ENCODE peak calls at places on chromosomes 16 and 17, in five cellular contexts. One of them, this sample, is unnamed.

GRCh38 chr16:81518439-81518757 is 73.8 kb downstream of the CMIP start:
- DNase-seq in colonic mucosa: no peak
- DNase-seq in AG09309: no peak
- DNase-seq in GM10248: no peak
- DNase-seq in WTC11: no peak
- DNase-seq in this sample: no peak

GRCh38 chr17:2703181-2703580 is 8.4 kb downstream of the CLUH start:
- DNase-seq in colonic mucosa: no peak
- DNase-seq in AG09309: no peak
- DNase-seq in GM10248: no peak
- DNase-seq in WTC11: peak
- DNase-seq in this sample: peak

GRCh38 chr16:49952386-49952785 is 72.6 kb upstream of the CNEP1R1 start:
- DNase-seq in colonic mucosa: no peak
- DNase-seq in AG09309: no peak
- DNase-seq in GM10248: no peak
- DNase-seq in WTC11: no peak
- DNase-seq in this sample: no peak

GRCh38 chr17:45042346-45043120 is 8.9 kb downstream of the DCAKD start:
- DNase-seq in colonic mucosa: no peak
- DNase-seq in AG09309: no peak
- DNase-seq in GM10248: peak
- DNase-seq in WTC11: no peak
- DNase-seq in this sample: no peak

GRCh38 chr17:82681547-82681946 is 17.0 kb downstream of the RAB40B start:
- DNase-seq in colonic mucosa: no peak
- DNase-seq in AG09309: no peak
- DNase-seq in GM10248: no peak
- DNase-seq in WTC11: no peak
- DNase-seq in this sample: no peak

GRCh38 chr16:73615256-73615655 is 567.3 kb upstream of the ZFHX3 start:
- DNase-seq in colonic mucosa: no peak
- DNase-seq in AG09309: no peak
- DNase-seq in GM10248: no peak
- DNase-seq in WTC11: no peak
- DNase-seq in this sample: no peak

GRCh38 chr16:4415538-4416199 is 727 bp downstream of the CORO7 start:
- DNase-seq in colonic mucosa: peak
- DNase-seq in AG09309: no peak
- DNase-seq in GM10248: no peak
- DNase-seq in WTC11: peak
- DNase-seq in this sample: peak

GRCh38 chr17:80287806-80288579 is 27.3 kb downstream of the RNF213 start:
- DNase-seq in colonic mucosa: no peak
- DNase-seq in AG09309: no peak
- DNase-seq in GM10248: no peak
- DNase-seq in WTC11: no peak
- DNase-seq in this sample: no peak

GRCh38 chr17:28327031-28327607 is 8.1 kb downstream of the TMEM97 start:
- DNase-seq in colonic mucosa: no peak
- DNase-seq in AG09309: no peak
- DNase-seq in GM10248: no peak
- DNase-seq in WTC11: no peak
- DNase-seq in this sample: no peak

GRCh38 chr17:9905902-9906301 is 831 bp upstream of the RCVRN start:
- DNase-seq in colonic mucosa: no peak
- DNase-seq in AG09309: no peak
- DNase-seq in GM10248: peak
- DNase-seq in WTC11: peak
- DNase-seq in this sample: peak
- TF ChIP-seq CTCF in colonic mucosa: peak
- TF ChIP-seq CTCF in AG09309: peak
- TF ChIP-seq CTCF in GM10248: peak
- TF ChIP-seq CTCF in WTC11: peak
- TF ChIP-seq CTCF in this sample: peak

GRCh38 chr16:67945392-67945933 is 1.5 kb upstream of the LCAT start:
- DNase-seq in colonic mucosa: no peak
- DNase-seq in AG09309: no peak
- DNase-seq in GM10248: no peak
- DNase-seq in WTC11: no peak
- DNase-seq in this sample: no peak

GRCh38 chr16:67942510-67943255 is 1.2 kb downstream of the LCAT start:
- DNase-seq in colonic mucosa: no peak
- DNase-seq in AG09309: no peak
- DNase-seq in GM10248: no peak
- DNase-seq in WTC11: no peak
- DNase-seq in this sample: no peak

GRCh38 chr16:67944690-67945391 is 921 bp upstream of the LCAT start:
- DNase-seq in colonic mucosa: no peak
- DNase-seq in AG09309: no peak
- DNase-seq in GM10248: no peak
- DNase-seq in WTC11: no peak
- DNase-seq in this sample: no peak

GRCh38 chr16:67943256-67943618 is 683 bp downstream of the LCAT start:
- DNase-seq in colonic mucosa: no peak
- DNase-seq in AG09309: no peak
- DNase-seq in GM10248: no peak
- DNase-seq in WTC11: no peak
- DNase-seq in this sample: no peak

GRCh38 chr16:67943619-67944503 is at the start of gene LCAT:
- DNase-seq in colonic mucosa: no peak
- DNase-seq in AG09309: no peak
- DNase-seq in GM10248: no peak
- DNase-seq in WTC11: no peak
- DNase-seq in this sample: no peak
- TF ChIP-seq CTCF in colonic mucosa: no peak
- TF ChIP-seq CTCF in AG09309: no peak
- TF ChIP-seq CTCF in GM10248: no peak
- TF ChIP-seq CTCF in WTC11: no peak
- TF ChIP-seq CTCF in this sample: no peak

GRCh38 chr17:16319969-16320368 is 33.3 kb downstream of the CENPV start:
- DNase-seq in colonic mucosa: no peak
- DNase-seq in AG09309: no peak
- DNase-seq in GM10248: no peak
- DNase-seq in WTC11: no peak
- DNase-seq in this sample: no peak
- TF ChIP-seq CTCF in colonic mucosa: no peak
- TF ChIP-seq CTCF in AG09309: no peak
- TF ChIP-seq CTCF in GM10248: no peak
- TF ChIP-seq CTCF in WTC11: no peak
- TF ChIP-seq CTCF in this sample: no peak

GRCh38 chr17:65554568-65555223 is 6.8 kb downstream of the AXIN2 start:
- DNase-seq in colonic mucosa: peak
- DNase-seq in AG09309: no peak
- DNase-seq in GM10248: no peak
- DNase-seq in WTC11: no peak
- DNase-seq in this sample: no peak
- TF ChIP-seq CTCF in colonic mucosa: no peak
- TF ChIP-seq CTCF in AG09309: peak
- TF ChIP-seq CTCF in GM10248: no peak
- TF ChIP-seq CTCF in WTC11: no peak
- TF ChIP-seq CTCF in this sample: no peak

GRCh38 chr17:3798273-3799180 is 2.5 kb downstream of the ITGAE start:
- DNase-seq in colonic mucosa: no peak
- DNase-seq in AG09309: no peak
- DNase-seq in GM10248: peak
- DNase-seq in WTC11: no peak
- DNase-seq in this sample: no peak

GRCh38 chr17:3801043-3801746 is at the start of gene ITGAE:
- DNase-seq in colonic mucosa: no peak
- DNase-seq in AG09309: no peak
- DNase-seq in GM10248: no peak
- DNase-seq in WTC11: no peak
- DNase-seq in this sample: no peak

GRCh38 chr17:3796822-3797170 is 4.2 kb downstream of the ITGAE start:
- DNase-seq in colonic mucosa: no peak
- DNase-seq in AG09309: no peak
- DNase-seq in GM10248: peak
- DNase-seq in WTC11: no peak
- DNase-seq in this sample: no peak

GRCh38 chr17:3800362-3801042 is 486 bp downstream of the ITGAE start:
- DNase-seq in colonic mucosa: no peak
- DNase-seq in AG09309: no peak
- DNase-seq in GM10248: no peak
- DNase-seq in WTC11: no peak
- DNase-seq in this sample: no peak

GRCh38 chr17:3799181-3799627 is 1.8 kb downstream of the ITGAE start:
- DNase-seq in colonic mucosa: no peak
- DNase-seq in AG09309: no peak
- DNase-seq in GM10248: no peak
- DNase-seq in WTC11: no peak
- DNase-seq in this sample: no peak
- TF ChIP-seq CTCF in colonic mucosa: no peak
- TF ChIP-seq CTCF in AG09309: no peak
- TF ChIP-seq CTCF in GM10248: no peak
- TF ChIP-seq CTCF in WTC11: no peak
- TF ChIP-seq CTCF in this sample: no peak

DNA sequence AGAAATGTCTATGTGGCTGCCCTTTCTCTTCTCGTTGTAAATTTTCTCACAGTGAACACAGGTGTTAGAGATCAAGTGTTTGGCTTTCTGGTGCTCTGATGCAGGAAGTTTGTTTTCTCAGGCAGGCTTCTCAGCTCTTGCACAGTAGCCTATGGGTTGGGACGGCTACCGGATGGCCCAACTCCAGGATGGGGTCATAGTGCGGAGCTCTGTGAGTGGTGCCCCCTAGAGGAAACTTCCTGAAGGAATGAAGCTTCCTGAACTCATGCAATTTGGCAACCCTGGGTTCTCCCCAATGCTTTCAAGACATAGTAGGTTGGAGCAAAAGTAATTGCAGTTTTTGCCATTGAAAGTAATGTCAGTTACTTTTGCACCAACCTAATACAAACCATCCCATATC is 407.5 kb upstream of the HSBP1 start:
- DNase-seq in colonic mucosa: no peak
- DNase-seq in AG09309: no peak
- DNase-seq in GM10248: no peak
- DNase-seq in WTC11: peak
- DNase-seq in this sample: no peak
- TF ChIP-seq CTCF in colonic mucosa: no peak
- TF ChIP-seq CTCF in AG09309: no peak
- TF ChIP-seq CTCF in GM10248: no peak
- TF ChIP-seq CTCF in WTC11: peak
- TF ChIP-seq CTCF in this sample: no peak